ENCODE peak calls at places on chromosome 12, in four cellular contexts. S, T, I and L are unnamed samples.

GRCh38 chr12:15580431-15580830 is 208.8 kb downstream of the EPS8 start:
- DNase-seq in S (no peak), T (no peak), I (no peak), L (no peak)

GRCh38 chr12:71752887-71753286 is 1.8 kb upstream of the RAB21 start:
- DNase-seq in S (no peak), T (no peak), I (no peak), L (no peak)

GRCh38 chr12:30719060-30719459 is 23.4 kb upstream of the IPO8 start:
- DNase-seq in S (no peak), T (peak; percentile 84), I (no peak), L (no peak)

GRCh38 chr12:12095016-12095415 is 24.3 kb downstream of the BCL2L14 start:
- DNase-seq in S (no peak), T (no peak), I (no peak), L (no peak)

GRCh38 chr12:63869656-63870055 is 25.2 kb downstream of the SRGAP1 start:
- DNase-seq in S (no peak), T (peak; percentile 54), I (no peak), L (no peak)

GRCh38 chr12:124720687-124721500 is 142.8 kb downstream of the SCARB1 start:
- DNase-seq in S (no peak), T (no peak), I (no peak), L (no peak)

GRCh38 chr12:100789146-100789545 is 5.4 kb upstream of the ANO4 start:
- DNase-seq in S (no peak), T (peak; percentile 19), I (no peak), L (no peak)

GRCh38 chr12:123237646-123238329 is 4.6 kb downstream of the MTRFR start:
- DNase-seq in S (peak; percentile 89), T (peak; percentile 92), I (no peak), L (no peak)

GRCh38 chr12:64169999-64170398 is 52.1 kb downstream of the KICS2 start:
- DNase-seq in S (no peak), T (no peak), I (no peak), L (no peak)

GRCh38 chr12:120529641-120530314 is 820 bp upstream of the COQ5 start:
- DNase-seq in S (no peak), T (peak; percentile 61), I (no peak), L (no peak)

GRCh38 chr12:11717533-11717961 is 68.1 kb downstream of the ETV6 start:
- DNase-seq in S (no peak), T (no peak), I (no peak), L (no peak)

GRCh38 chr12:12979151-12979550 is 20.9 kb downstream of the HEBP1 start:
- DNase-seq in S (no peak), T (peak; percentile 75), I (no peak), L (no peak)

GRCh38 chr12:57810450-57810849 is 8.1 kb downstream of the AVIL start:
- DNase-seq in S (no peak), T (peak; percentile 28), I (no peak), L (no peak)

GRCh38 chr12:15608931-15609330 is 180.3 kb downstream of the EPS8 start:
- DNase-seq in S (no peak), T (no peak), I (no peak), L (no peak)

GRCh38 chr12:4648099-4648498 is 752 bp downstream of the AKAP3 start:
- DNase-seq in S (no peak), T (no peak), I (no peak), L (no peak)

GRCh38 chr12:56722832-56723231 is 2.3 kb downstream of the NACA start:
- DNase-seq in S (no peak), T (no peak), I (no peak), L (no peak)

GRCh38 chr12:80512781-80513180 is 68.7 kb downstream of the PTPRQ start:
- DNase-seq in S (no peak), T (no peak), I (no peak), L (no peak)

GRCh38 chr12:100919116-100919515 is 124.5 kb downstream of the ANO4 start:
- DNase-seq in S (no peak), T (no peak), I (no peak), L (no peak)

GRCh38 chr12:114092981-114093380 is 126.9 kb upstream of the RBM19 start:
- DNase-seq in S (no peak), T (no peak), I (no peak), L (no peak)

GRCh38 chr12:113793250-113793649 is 172.9 kb downstream of the RBM19 start:
- DNase-seq in S (no peak), T (no peak), I (no peak), L (no peak)

GRCh38 chr12:823043-823698 is 70.8 kb downstream of the WNK1 start:
- DNase-seq in S (no peak), T (no peak), I (no peak), L (no peak)

GRCh38 chr12:76586764-76587395 is 27.3 kb upstream of the OSBPL8 start:
- DNase-seq in S (no peak), T (peak; percentile 85), I (no peak), L (no peak)

GRCh38 chr12:51371295-51371953 is 19.8 kb downstream of the GALNT6 start:
- DNase-seq in S (peak; percentile 65), T (peak; percentile 98), I (no peak), L (no peak)

GRCh38 chr12:25591132-25591531 is 38.0 kb upstream of the LMNTD1 start:
- DNase-seq in S (no peak), T (no peak), I (no peak), L (no peak)

GRCh38 chr12:66087365-66087943 is 43.1 kb downstream of the LLPH start:
- DNase-seq in S (peak; percentile 84), T (peak; percentile 90), I (no peak), L (no peak)

GRCh38 chr12:5912437-5913334 is 32.4 kb downstream of the ANO2 start:
- DNase-seq in S (no peak), T (no peak), I (no peak), L (no peak)

GRCh38 chr12:10069099-10069498 is 29.7 kb downstream of the CLEC1A start:
- DNase-seq in S (no peak), T (no peak), I (no peak), L (no peak)

GRCh38 chr12:121538699-121539061 is 42.1 kb downstream of the KDM2B start:
- DNase-seq in S (no peak), T (no peak), I (no peak), L (no peak)

GRCh38 chr12:13383379-13383778 is 186.9 kb downstream of the EMP1 start:
- DNase-seq in S (no peak), T (no peak), I (no peak), L (no peak)

GRCh38 chr12:108955225-108955835 is 65.5 kb downstream of the SVOP start:
- DNase-seq in S (no peak), T (no peak), I (no peak), L (no peak)

GRCh38 chr12:104454997-104455396 is 1.8 kb upstream of the CHST11 start:
- DNase-seq in S (no peak), T (no peak), I (no peak), L (no peak)

GRCh38 chr12:49945394-49946080 is 5.0 kb upstream of the AQP2 start:
- DNase-seq in S (peak; percentile 92), T (peak; percentile 92), I (no peak), L (no peak)

GRCh38 chr12:56954956-56955355 is 2.5 kb downstream of the RDH16 start:
- DNase-seq in S (no peak), T (no peak), I (no peak), L (no peak)

GRCh38 chr12:10147714-10148403 is 17.9 kb upstream of the CLEC7A start:
- DNase-seq in S (no peak), T (no peak), I (no peak), L (no peak)

GRCh38 chr12:75954076-75954475 is 77.5 kb downstream of the PHLDA1 start:
- DNase-seq in S (no peak), T (peak; percentile 82), I (no peak), L (no peak)

GRCh38 chr12:52814710-52815155 is 817 bp upstream of the KRT4 start:
- DNase-seq in S (no peak), T (no peak), I (no peak), L (no peak)